ENCODE peak calls at places on chromosome 3, in four cellular contexts. One of them, this sample, is unnamed. For H3K27me3, the result is how much of the 10 kb centered on the place peaks cover.

GRCh38 chr3:75089831-75090230 is 475.4 kb upstream of the CNTN3 start:
- DNase-seq in HepG2: no peak
- DNase-seq in K562: no peak
- DNase-seq in HCT116: no peak
- DNase-seq in this sample: no peak

GRCh38 chr3:40086890-40087884 is 222.3 kb upstream of the EIF1B start:
- DNase-seq in K562: no peak
- DNase-seq in HepG2: peak
- DNase-seq in HCT116: no peak
- DNase-seq in this sample: no peak

GRCh38 chr3:128914966-128915645 is 35.7 kb downstream of the ACAD9 start:
- DNase-seq in HCT116: no peak
- DNase-seq in K562: no peak
- DNase-seq in HepG2: no peak
- DNase-seq in this sample: no peak

GRCh38 chr3:54507876-54508460 is 385.6 kb downstream of the CACNA2D3 start:
- DNase-seq in K562: no peak
- DNase-seq in HCT116: no peak
- DNase-seq in HepG2: no peak
- DNase-seq in this sample: no peak

GRCh38 chr3:120350431-120350941 is 1.3 kb upstream of the LRRC58 start:
- DNase-seq in HCT116: no peak
- DNase-seq in K562: peak
- DNase-seq in HepG2: peak
- DNase-seq in this sample: no peak

GRCh38 chr3:115709931-115710330 is 86.6 kb downstream of the GAP43 start:
- DNase-seq in HCT116: no peak
- DNase-seq in HepG2: no peak
- DNase-seq in K562: no peak
- DNase-seq in this sample: no peak

GRCh38 chr3:123843668-123844067 is 40.5 kb downstream of the MYLK start:
- DNase-seq in HepG2: no peak
- DNase-seq in HCT116: no peak
- DNase-seq in K562: no peak
- DNase-seq in this sample: no peak

GRCh38 chr3:140736863-140737460 is 59.1 kb downstream of the TRIM42 start:
- DNase-seq in K562: peak
- DNase-seq in HCT116: no peak
- DNase-seq in HepG2: peak
- DNase-seq in this sample: no peak

GRCh38 chr3:12370758-12371157 is 81.9 kb downstream of the PPARG start:
- DNase-seq in HepG2: peak
- DNase-seq in HCT116: peak
- DNase-seq in K562: no peak
- DNase-seq in this sample: no peak

GRCh38 chr3:45124379-45124778 is 21.8 kb downstream of the CDCP1 start:
- DNase-seq in HepG2: no peak
- DNase-seq in K562: no peak
- DNase-seq in HCT116: no peak
- DNase-seq in this sample: peak

GRCh38 chr3:181699171-181699903 is 12.4 kb upstream of the SOX2 start:
- DNase-seq in K562: no peak
- DNase-seq in HCT116: no peak
- DNase-seq in HepG2: no peak
- DNase-seq in this sample: no peak

GRCh38 chr3:36893137-36893557 is 51.7 kb downstream of the TRANK1 start:
- DNase-seq in K562: peak
- DNase-seq in HCT116: no peak
- DNase-seq in HepG2: no peak
- DNase-seq in this sample: no peak

GRCh38 chr3:105868450-105868744 is 415 bp downstream of the CBLB start:
- DNase-seq in HCT116: no peak
- DNase-seq in K562: peak
- DNase-seq in HepG2: peak
- DNase-seq in this sample: no peak

GRCh38 chr3:178310833-178311380 is 225.3 kb upstream of the KCNMB2 start:
- DNase-seq in K562: no peak
- DNase-seq in HCT116: no peak
- DNase-seq in HepG2: no peak
- DNase-seq in this sample: no peak

GRCh38 chr3:153052096-153052460 is 109.9 kb upstream of the RAP2B start:
- DNase-seq in HCT116: peak
- DNase-seq in K562: peak
- DNase-seq in HepG2: peak
- DNase-seq in this sample: peak

GRCh38 chr3:99678023-99678422 is 39.6 kb downstream of the COL8A1 start:
- DNase-seq in HepG2: no peak
- DNase-seq in HCT116: no peak
- DNase-seq in K562: no peak
- DNase-seq in this sample: no peak

GRCh38 chr3:54344601-54345216 is 222.4 kb downstream of the CACNA2D3 start:
- DNase-seq in K562: no peak
- DNase-seq in HepG2: no peak
- DNase-seq in HCT116: no peak
- DNase-seq in this sample: no peak

GRCh38 chr3:51970606-51971300 is 3.1 kb downstream of the ABHD14B start:
- DNase-seq in HCT116: no peak
- DNase-seq in HepG2: no peak
- DNase-seq in K562: no peak
- DNase-seq in this sample: no peak
- TF ChIP-seq CTCF in HCT116: no peak
- TF ChIP-seq CTCF in HepG2: no peak
- TF ChIP-seq CTCF in K562: no peak
- TF ChIP-seq CTCF in this sample: no peak

DNA sequence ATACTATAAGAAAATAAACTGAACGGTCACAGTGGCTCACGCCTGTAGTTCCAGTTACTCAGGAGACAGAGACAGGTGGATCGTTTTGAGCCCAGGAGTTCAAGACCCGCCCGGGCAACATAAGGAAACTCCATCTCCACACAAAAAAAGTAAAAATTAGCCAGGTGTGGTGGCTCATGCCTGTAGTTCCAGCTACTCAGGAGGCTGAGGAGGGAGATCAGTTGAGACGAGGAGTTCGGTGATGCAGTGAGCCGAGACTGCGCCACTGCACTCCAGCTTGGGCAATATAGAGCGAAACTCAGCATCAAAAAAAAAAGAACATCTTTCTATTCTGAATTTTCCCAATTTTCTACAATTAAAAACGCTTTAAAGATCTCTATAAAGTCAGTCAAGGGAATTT is 1.0 kb upstream of the SEC62 start:
- DNase-seq in HepG2: no peak
- DNase-seq in HCT116: no peak
- DNase-seq in K562: no peak
- DNase-seq in this sample: no peak
- TF ChIP-seq TCF7L2 in HepG2: no peak
- TF ChIP-seq TCF7L2 in HCT116: no peak
- TF ChIP-seq TCF7L2 in K562: no peak
- TF ChIP-seq TCF7L2 in this sample: no peak

DNA sequence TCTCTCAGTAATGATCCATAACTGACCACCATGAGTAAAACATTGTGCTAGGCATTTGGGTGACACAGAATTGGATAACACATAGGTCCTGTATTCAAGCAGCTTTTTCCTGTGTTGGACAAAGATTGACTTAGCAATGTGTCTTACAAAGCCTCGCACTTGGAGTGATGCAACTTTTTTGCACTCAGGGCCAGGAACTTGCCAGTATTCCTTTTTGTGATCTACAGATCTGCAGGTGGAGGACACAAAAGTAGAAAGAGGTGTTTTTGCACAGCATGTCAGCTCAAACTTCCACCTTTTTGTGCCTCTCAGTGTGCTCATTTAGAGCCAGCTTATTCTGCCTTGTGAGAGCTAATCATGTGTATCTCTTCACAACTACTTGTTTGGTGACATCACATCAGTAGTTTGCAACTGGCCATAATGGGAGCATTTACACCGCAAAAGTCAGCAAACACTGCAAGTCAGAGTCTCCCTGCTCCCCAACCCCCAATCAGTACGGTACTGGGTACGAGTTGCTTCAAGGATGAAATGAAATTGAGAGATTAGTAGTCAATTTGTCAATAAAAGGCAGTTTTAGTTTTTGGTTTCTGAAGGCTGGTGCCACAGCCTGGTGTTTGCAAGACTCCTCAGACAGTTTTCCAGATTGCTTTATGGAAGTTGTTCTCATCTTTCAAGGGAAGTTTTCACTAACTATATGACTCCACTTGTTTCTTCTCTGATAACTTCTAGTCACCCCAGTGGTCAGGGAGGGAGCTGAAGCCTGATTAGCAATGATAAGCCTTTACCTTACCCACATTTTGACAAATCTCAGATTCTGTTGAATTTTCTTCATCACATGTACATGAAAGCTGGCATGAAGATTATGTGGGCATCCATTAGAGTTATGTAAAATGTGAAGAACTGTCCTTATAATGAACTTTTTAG is 149.1 kb downstream of the PDCD6IP start:
- DNase-seq in HepG2: no peak
- DNase-seq in HCT116: no peak
- DNase-seq in K562: peak
- DNase-seq in this sample: no peak
- H3K27me3 ChIP-seq in HepG2: under half
- H3K27me3 ChIP-seq in HCT116: half or more
- H3K27me3 ChIP-seq in K562: under half
- H3K27me3 ChIP-seq in this sample: under half

GRCh38 chr3:110414851-110415250 is 656.8 kb upstream of the NECTIN3 start:
- DNase-seq in K562: no peak
- DNase-seq in HepG2: peak
- DNase-seq in HCT116: peak
- DNase-seq in this sample: no peak

GRCh38 chr3:110423276-110423675 is 648.3 kb upstream of the NECTIN3 start:
- DNase-seq in K562: no peak
- DNase-seq in HepG2: no peak
- DNase-seq in HCT116: no peak
- DNase-seq in this sample: no peak

GRCh38 chr3:110419571-110419970 is 652.0 kb upstream of the NECTIN3 start:
- DNase-seq in HepG2: no peak
- DNase-seq in K562: no peak
- DNase-seq in HCT116: no peak
- DNase-seq in this sample: no peak

GRCh38 chr3:110420158-110420641 is 651.4 kb upstream of the NECTIN3 start:
- DNase-seq in HCT116: peak
- DNase-seq in K562: no peak
- DNase-seq in HepG2: no peak
- DNase-seq in this sample: no peak

DNA sequence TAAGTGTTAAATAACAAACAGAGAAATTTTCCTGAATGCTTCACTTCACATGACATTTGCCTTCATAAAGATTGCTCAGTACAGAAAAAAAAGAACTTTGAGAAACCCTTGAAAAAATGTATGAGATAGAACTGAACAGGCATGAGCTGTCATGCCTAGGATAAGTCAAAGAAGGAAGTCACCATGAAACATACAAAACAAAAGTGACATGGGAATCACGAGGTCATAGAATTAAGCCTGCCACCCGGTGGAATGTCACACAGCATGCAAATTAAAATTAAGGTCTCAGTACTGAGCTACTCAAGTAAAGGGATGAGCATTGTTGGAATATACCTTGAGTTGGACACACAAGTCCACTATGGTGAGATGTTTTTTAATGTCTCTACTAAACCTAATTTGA is 652.5 kb upstream of the NECTIN3 start:
- DNase-seq in HepG2: no peak
- DNase-seq in HCT116: no peak
- DNase-seq in K562: peak
- DNase-seq in this sample: no peak
- TF ChIP-seq CTCF in HepG2: no peak
- TF ChIP-seq CTCF in HCT116: no peak
- TF ChIP-seq CTCF in K562: no peak
- TF ChIP-seq CTCF in this sample: no peak

DNA sequence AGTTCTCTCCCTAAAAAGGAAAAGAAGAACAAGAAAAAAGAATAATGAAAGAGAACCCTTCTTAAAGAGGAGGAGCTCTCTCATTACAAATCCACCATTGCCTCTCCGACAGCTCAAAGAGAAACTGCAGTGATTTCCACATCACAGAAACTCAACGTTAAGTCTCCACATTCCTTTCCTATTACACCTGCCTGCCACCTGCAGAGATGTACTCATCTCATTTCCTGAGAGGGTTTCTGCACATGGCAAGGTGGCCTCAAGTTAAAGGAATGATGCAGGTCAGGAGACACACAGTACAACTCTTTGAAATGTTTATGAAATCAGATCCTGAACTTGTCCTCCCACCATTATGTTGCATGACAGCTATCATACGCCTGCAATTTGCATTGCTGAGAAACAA is 458.3 kb upstream of the ADAMTS9 start:
- DNase-seq in HCT116: no peak
- DNase-seq in HepG2: no peak
- DNase-seq in K562: no peak
- DNase-seq in this sample: no peak
- TF ChIP-seq TCF7L2 in HCT116: no peak
- TF ChIP-seq TCF7L2 in HepG2: no peak
- TF ChIP-seq TCF7L2 in K562: no peak
- TF ChIP-seq TCF7L2 in this sample: no peak

DNA sequence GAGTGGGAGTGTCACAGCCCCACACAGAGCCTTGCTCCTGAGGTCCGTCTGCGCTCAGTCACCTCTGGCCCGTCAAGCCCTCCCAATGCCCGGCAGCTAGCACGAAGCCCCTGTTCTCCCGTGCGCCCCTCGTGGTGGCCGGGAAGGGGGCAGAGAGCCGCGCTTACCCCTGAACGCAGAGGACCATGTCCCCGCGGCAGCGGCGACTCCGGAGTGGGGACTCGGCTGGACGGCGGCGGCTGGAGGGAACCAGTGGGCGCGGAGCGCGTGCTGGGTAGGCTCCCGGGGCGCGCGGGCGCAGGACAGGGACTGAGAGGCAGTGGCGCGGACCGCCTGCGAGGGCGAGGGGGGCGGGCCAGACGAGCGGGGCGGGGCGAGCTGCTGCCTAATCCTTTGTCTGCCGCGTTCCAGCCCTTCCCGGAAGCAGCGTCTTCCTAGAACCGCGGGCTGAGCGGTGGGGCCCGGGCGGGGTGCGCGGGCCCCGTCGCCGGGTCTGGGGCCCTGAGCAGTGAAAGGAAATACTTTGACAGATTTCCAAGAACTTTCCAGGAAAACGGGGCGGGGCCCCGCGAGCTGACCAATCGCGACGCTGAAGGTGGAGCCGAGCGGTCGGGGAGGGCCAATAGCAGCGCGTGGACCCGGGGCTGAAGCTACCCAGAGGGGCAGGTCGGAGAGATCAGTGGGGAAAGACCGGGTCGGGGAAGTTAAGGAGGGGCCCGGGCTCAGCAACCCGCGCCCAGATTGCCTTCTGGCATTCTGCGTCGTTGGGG is at the start of gene CISH:
- DNase-seq in HepG2: peak
- DNase-seq in K562: peak
- DNase-seq in HCT116: no peak
- DNase-seq in this sample: no peak
- H3K27me3 ChIP-seq in HepG2: under half
- H3K27me3 ChIP-seq in K562: under half
- H3K27me3 ChIP-seq in HCT116: under half
- H3K27me3 ChIP-seq in this sample: under half

GRCh38 chr3:13836658-13837587 is 42.9 kb downstream of the WNT7A start:
- DNase-seq in HepG2: no peak
- DNase-seq in K562: no peak
- DNase-seq in HCT116: no peak
- DNase-seq in this sample: no peak
- TF ChIP-seq CTCF in HepG2: no peak
- TF ChIP-seq CTCF in K562: no peak
- TF ChIP-seq CTCF in HCT116: no peak
- TF ChIP-seq CTCF in this sample: no peak